ENCODE peak calls at places on chromosomes 7 and 10, in nine cellular contexts. N, Y, W, U, J, R, V, L and B are unnamed samples.

GRCh38 chr7:13826752-13827151 is 162.7 kb downstream of the ETV1 start:
- DNase-seq in N (no peak), Y (no peak), W (no peak), U (no peak), J (peak; percentile 86), R (no peak), V (no peak), L (no peak), B (no peak)

GRCh38 chr10:132882069-132882468 is 60.3 kb downstream of the CFAP46 start:
- DNase-seq in N (no peak), Y (no peak), W (no peak), U (no peak), J (no peak), R (no peak), V (no peak), L (no peak), B (no peak)

GRCh38 chr10:64573625-64574325 is 1052.6 kb downstream of the REEP3 start:
- DNase-seq in N (no peak), Y (no peak), W (no peak), U (no peak), J (no peak), R (no peak), V (no peak), L (no peak), B (no peak)

GRCh38 chr7:44700322-44700721 is 48.3 kb upstream of the ZMIZ2 start:
- DNase-seq in N (no peak), Y (no peak), W (no peak), U (no peak), J (no peak), R (peak; percentile 23), V (no peak), L (no peak), B (no peak)

GRCh38 chr10:103123282-103124033 is 69.6 kb downstream of the NT5C2 start:
- DNase-seq in N (no peak), Y (no peak), W (no peak), U (no peak), J (no peak), R (no peak), V (no peak), L (no peak), B (no peak)

GRCh38 chr10:118495499-118495898 is 99.9 kb downstream of the PRLHR start:
- DNase-seq in N (no peak), Y (no peak), W (no peak), U (no peak), J (no peak), R (no peak), V (no peak), L (no peak), B (no peak)

GRCh38 chr7:105227391-105227790 is 161.3 kb downstream of the SRPK2 start:
- DNase-seq in N (no peak), Y (no peak), W (no peak), U (no peak), J (no peak), R (no peak), V (no peak), L (no peak), B (no peak)

GRCh38 chr7:148337995-148338747 is 252.4 kb upstream of the C7orf33 start:
- DNase-seq in N (no peak), Y (no peak), W (no peak), U (no peak), J (no peak), R (no peak), V (no peak), L (no peak), B (peak; percentile 63)

GRCh38 chr7:148963583-148964509 is 64.5 kb downstream of the PDIA4 start:
- DNase-seq in N (no peak), Y (no peak), W (no peak), U (no peak), J (no peak), R (no peak), V (no peak), L (no peak), B (peak; percentile 60)

GRCh38 chr7:64182036-64182790 is 24.8 kb upstream of the ZNF735 start:
- DNase-seq in N (no peak), Y (no peak), W (no peak), U (no peak), J (no peak), R (no peak), V (no peak), L (no peak), B (no peak)

GRCh38 chr10:1057106-1057657 is 997 bp downstream of the WDR37 start:
- DNase-seq in N (no peak), Y (no peak), W (no peak), U (peak; percentile 17), J (no peak), R (no peak), V (no peak), L (no peak), B (no peak)

GRCh38 chr7:36002900-36003299 is 150.2 kb upstream of the EEPD1 start:
- DNase-seq in N (no peak), Y (no peak), W (no peak), U (no peak), J (no peak), R (no peak), V (no peak), L (no peak), B (no peak)

GRCh38 chr10:113589225-113589770 is 36.4 kb downstream of the HABP2 start:
- DNase-seq in N (no peak), Y (no peak), W (no peak), U (no peak), J (no peak), R (no peak), V (no peak), L (no peak), B (no peak)

GRCh38 chr10:113214331-113214730 is 264.3 kb downstream of the TCF7L2 start:
- DNase-seq in N (no peak), Y (no peak), W (no peak), U (no peak), J (no peak), R (no peak), V (no peak), L (no peak), B (no peak)

GRCh38 chr10:47384148-47384921 is at the start of gene ZNF488:
- DNase-seq in N (peak; percentile 92), Y (peak; percentile 78), W (peak; percentile 83), U (peak; percentile 78), J (peak; percentile 49), R (peak; percentile 85), V (no peak), L (peak; percentile 88), B (peak; percentile 95)

GRCh38 chr7:27199820-27200760 is at the start of gene HOXA13:
- DNase-seq in N (peak; percentile 53), Y (no peak), W (peak; percentile 55), U (no peak), J (no peak), R (no peak), V (no peak), L (no peak), B (peak; percentile 80)

GRCh38 chr10:6722616-6723004 is 142.5 kb upstream of the PRKCQ start:
- DNase-seq in N (no peak), Y (no peak), W (peak; percentile 68), U (no peak), J (peak; percentile 62), R (no peak), V (no peak), L (no peak), B (no peak)

DNA sequence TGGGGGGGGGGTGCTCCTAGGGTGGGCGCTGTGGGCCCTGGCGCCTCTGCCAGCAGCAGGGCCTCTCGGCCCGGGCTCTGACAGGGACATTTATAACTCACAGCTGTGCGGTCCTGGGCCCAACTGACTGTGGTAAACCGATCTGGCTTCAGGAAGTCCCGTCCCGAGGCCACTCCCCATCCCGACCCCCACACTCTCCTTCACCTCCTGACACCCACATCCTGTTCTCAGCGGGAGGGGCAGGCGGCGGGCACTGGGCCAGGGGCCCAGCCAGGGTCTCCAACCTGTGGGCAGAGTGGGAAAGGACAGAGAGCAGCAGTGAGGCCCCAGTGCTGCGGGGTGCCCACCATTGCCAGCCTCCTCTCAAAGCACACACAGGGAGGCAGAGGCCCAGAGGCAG is 69.1 kb downstream of the ZMIZ1 start:
- DNase-seq in N (no peak), Y (no peak), W (no peak), U (no peak), J (peak; percentile 62), R (peak; percentile 63), V (no peak), L (no peak), B (no peak)
- H3K4me1 ChIP-seq in N (peaks cover 5% of the 10 kb centered on the region), Y (peaks cover 25% of the 10 kb centered on the region), W (no peaks in the 10 kb centered on the region), U (peaks cover 77% of the 10 kb centered on the region), J (peaks cover 68% of the 10 kb centered on the region), R (peaks cover 100% of the 10 kb centered on the region), V (peaks cover 35% of the 10 kb centered on the region), L (peaks cover 44% of the 10 kb centered on the region), B (peaks cover 10% of the 10 kb centered on the region)

GRCh38 chr10:78038105-78038504 is 4.4 kb downstream of the RPS24 start:
- DNase-seq in N (no peak), Y (no peak), W (no peak), U (no peak), J (peak; percentile 54), R (no peak), V (no peak), L (no peak), B (no peak)
- H3K4me1 ChIP-seq in N (peaks cover 2% of the 10 kb centered on the region), Y (peaks cover 18% of the 10 kb centered on the region), W (peaks cover 36% of the 10 kb centered on the region), U (no peaks in the 10 kb centered on the region), J (peaks cover 2% of the 10 kb centered on the region), R (peaks cover 10% of the 10 kb centered on the region), V (peaks cover 14% of the 10 kb centered on the region), L (peaks cover 13% of the 10 kb centered on the region), B (peaks cover 23% of the 10 kb centered on the region)

DNA sequence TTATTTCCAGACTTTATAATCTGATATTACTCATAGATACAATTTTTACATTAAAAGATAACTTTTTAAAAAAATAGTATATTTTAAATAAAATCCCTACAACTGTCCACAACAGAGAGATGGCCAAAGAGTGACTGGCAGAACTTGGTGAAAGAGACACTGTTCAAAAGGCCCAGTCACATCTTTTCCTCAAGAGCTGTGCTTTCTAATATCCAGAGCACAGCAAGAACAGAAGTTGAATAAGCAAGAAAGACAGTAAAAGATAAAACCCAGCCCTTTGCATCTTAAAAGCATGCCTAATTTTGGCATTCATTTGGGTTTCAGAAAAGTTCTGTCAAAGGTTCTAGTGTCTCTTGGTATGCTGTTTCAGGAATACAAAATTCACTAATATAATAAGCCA is 6.9 kb downstream of the WASL start:
- DNase-seq in N (no peak), Y (no peak), W (no peak), U (no peak), J (no peak), R (no peak), V (no peak), L (no peak), B (no peak)
- H3K4me1 ChIP-seq in N (peaks cover 4% of the 10 kb centered on the region), Y (no peaks in the 10 kb centered on the region), W (peaks cover 23% of the 10 kb centered on the region), U (no peaks in the 10 kb centered on the region), J (peaks cover 2% of the 10 kb centered on the region), R (peaks cover 64% of the 10 kb centered on the region), V (no peaks in the 10 kb centered on the region), L (no peaks in the 10 kb centered on the region), B (no peaks in the 10 kb centered on the region)

DNA sequence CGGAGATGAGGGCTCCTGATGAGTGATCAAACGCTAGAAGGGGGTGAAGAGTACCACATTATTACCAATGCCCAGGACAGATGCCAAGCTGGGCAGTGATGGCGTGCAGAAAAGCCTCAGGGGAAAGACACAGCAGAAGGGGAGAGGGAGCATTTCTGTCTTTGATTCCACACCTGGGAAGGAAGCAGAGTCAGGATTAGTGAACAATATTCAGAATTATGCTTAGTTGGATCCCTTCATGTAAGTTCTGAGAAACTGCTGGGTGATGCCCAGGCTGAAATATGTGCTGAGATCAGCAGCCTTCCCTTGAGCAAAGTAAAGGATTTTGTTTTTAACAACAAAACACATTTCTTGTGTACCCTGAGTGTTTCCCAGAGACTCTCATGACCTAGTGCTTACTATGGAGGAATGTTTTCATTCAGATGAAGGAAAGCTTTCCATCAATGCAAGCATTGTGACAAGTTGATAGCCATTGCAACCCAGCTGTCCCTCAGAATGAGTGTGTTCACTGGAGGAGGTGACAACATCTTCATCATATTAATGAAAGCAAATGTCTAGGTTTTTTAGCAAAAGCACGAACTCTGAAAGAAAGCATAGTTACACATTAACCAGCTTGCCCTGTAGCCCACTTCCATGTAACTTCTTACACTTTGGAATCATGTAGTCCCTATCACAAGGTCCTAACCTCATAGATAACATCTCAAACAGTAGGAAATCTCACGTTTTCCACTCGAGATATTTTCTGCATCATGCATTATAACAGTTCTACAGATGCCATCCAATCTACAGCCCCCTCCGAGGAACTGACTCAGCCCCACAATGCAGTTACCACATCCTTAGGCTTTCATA is 23.8 kb upstream of the AKR1C1 start:
- DNase-seq in N (no peak), Y (no peak), W (peak; percentile 46), U (no peak), J (no peak), R (no peak), V (no peak), L (no peak), B (no peak)
- H3K4me1 ChIP-seq in N (peaks cover 2% of the 10 kb centered on the region), Y (no peaks in the 10 kb centered on the region), W (peaks cover 63% of the 10 kb centered on the region), U (no peaks in the 10 kb centered on the region), J (peaks cover 14% of the 10 kb centered on the region), R (peaks cover 34% of the 10 kb centered on the region), V (peaks cover 19% of the 10 kb centered on the region), L (no peaks in the 10 kb centered on the region), B (no peaks in the 10 kb centered on the region)